ENCODE peak calls at places on chromosomes 6 and 20, in ten cellular contexts. G is thyroid gland, S is lower leg skin, M is heart left ventricle, D is stomach, Y is body of pancreas, U is spleen, O is adrenal gland, N is GM12891, Q is A549. P is an unnamed sample.
A peak's percentile ranks its signal among the peaks of the same experiment; 100 is the strongest.

GRCh38 chr20:977021-977420 is 25.1 kb downstream of the RSPO4 start:
- DNase-seq in G (peak; percentile 66), S (no peak), M (no peak), D (no peak), Y (no peak), U (no peak), O (no peak), N (no peak), Q (no peak), P (no peak)

GRCh38 chr20:53077373-53078205 is 105.4 kb downstream of the TSHZ2 start:
- DNase-seq in G (no peak), S (no peak), M (no peak), D (peak; percentile 33), Y (peak; percentile 42), U (no peak), O (peak; percentile 71), N (no peak), Q (no peak), P (no peak)

GRCh38 chr6:73248192-73248898 is 14.7 kb downstream of the KHDC1 start:
- DNase-seq in G (no peak), S (no peak), M (no peak), D (no peak), Y (no peak), U (no peak), O (no peak), N (no peak), Q (no peak), P (no peak)

GRCh38 chr6:41334482-41335023 is 855 bp upstream of the NCR2 start:
- DNase-seq in G (no peak), S (no peak), M (no peak), D (no peak), Y (no peak), U (no peak), O (no peak), N (no peak), Q (no peak), P (no peak)

GRCh38 chr6:39553811-39554802 is 171.1 kb downstream of the KIF6 start:
- DNase-seq in G (no peak), S (no peak), M (peak; percentile 25), D (no peak), Y (no peak), U (no peak), O (no peak), N (no peak), Q (no peak), P (no peak)

GRCh38 chr6:126909493-126909892 is 209.0 kb upstream of the RSPO3 start:
- DNase-seq in G (no peak), S (no peak), M (no peak), D (no peak), Y (no peak), U (no peak), O (no peak), N (no peak), Q (no peak), P (no peak)

GRCh38 chr20:53146201-53146891 is 174.2 kb downstream of the TSHZ2 start:
- DNase-seq in G (no peak), S (no peak), M (no peak), D (no peak), Y (no peak), U (no peak), O (no peak), N (no peak), Q (no peak), P (no peak)

GRCh38 chr6:74100719-74101287 is 404.8 kb downstream of the CD109 start:
- DNase-seq in G (no peak), S (no peak), M (no peak), D (no peak), Y (no peak), U (no peak), O (no peak), N (no peak), Q (no peak), P (no peak)

GRCh38 chr20:50588034-50588736 is 78.0 kb downstream of the PTPN1 start:
- DNase-seq in G (peak; percentile 76), S (no peak), M (peak; percentile 63), D (peak; percentile 78), Y (peak; percentile 73), U (peak; percentile 92), O (peak; percentile 76), N (peak; percentile 76), Q (peak; percentile 72), P (peak; percentile 81)

GRCh38 chr6:157954150-157955117 is 27.2 kb upstream of the SYNJ2 start:
- DNase-seq in G (peak; percentile 62), S (peak; percentile 78), M (no peak), D (peak; percentile 87), Y (peak; percentile 77), U (no peak), O (no peak), N (no peak), Q (no peak), P (no peak)

GRCh38 chr6:34020278-34020677 is 125.6 kb downstream of the GRM4 start:
- DNase-seq in G (no peak), S (no peak), M (no peak), D (no peak), Y (no peak), U (peak; percentile 46), O (no peak), N (no peak), Q (no peak), P (no peak)

GRCh38 chr6:91137286-91137685 is 550.4 kb upstream of the MAP3K7 start:
- DNase-seq in G (no peak), S (no peak), M (no peak), D (no peak), Y (no peak), U (no peak), O (no peak), N (no peak), Q (no peak), P (no peak)

GRCh38 chr20:25218109-25218486 is 22.6 kb downstream of the ENTPD6 start:
- DNase-seq in G (no peak), S (no peak), M (no peak), D (no peak), Y (no peak), U (no peak), O (no peak), N (no peak), Q (no peak), P (no peak)

GRCh38 chr6:159095561-159096095 is 50.8 kb upstream of the TAGAP start:
- DNase-seq in G (no peak), S (peak; percentile 26), M (no peak), D (no peak), Y (no peak), U (no peak), O (no peak), N (no peak), Q (no peak), P (no peak)

GRCh38 chr20:35463455-35464300 is 8.3 kb downstream of the CEP250 start:
- DNase-seq in G (peak; percentile 38), S (no peak), M (peak; percentile 44), D (peak; percentile 58), Y (peak; percentile 59), U (no peak), O (peak; percentile 67), N (peak; percentile 35), Q (peak; percentile 74), P (peak; percentile 47)
- TF ChIP-seq POLR2A in G (no peak), S (no peak), M (no peak), D (no peak), Y (no peak), U (no peak), O (no peak), N (no peak), Q (no peak), P (no peak)

GRCh38 chr6:43778976-43779863 is 9.2 kb downstream of the VEGFA start:
- DNase-seq in G (no peak), S (no peak), M (no peak), D (no peak), Y (no peak), U (no peak), O (peak; percentile 20), N (no peak), Q (no peak), P (no peak)
- TF ChIP-seq POLR2A in G (no peak), S (no peak), M (no peak), D (no peak), Y (no peak), U (no peak), O (no peak), N (no peak), Q (no peak), P (no peak)

GRCh38 chr20:49247792-49248191 is 28.6 kb downstream of the DDX27 start:
- DNase-seq in G (no peak), S (no peak), M (no peak), D (no peak), Y (no peak), U (no peak), O (no peak), N (no peak), Q (no peak), P (no peak)

GRCh38 chr20:49248879-49249665 is 28.8 kb downstream of the ZNFX1 start:
- DNase-seq in G (no peak), S (no peak), M (no peak), D (no peak), Y (no peak), U (no peak), O (no peak), N (no peak), Q (no peak), P (no peak)

GRCh38 chr20:49247169-49247734 is 28.0 kb downstream of the DDX27 start:
- DNase-seq in G (no peak), S (no peak), M (no peak), D (no peak), Y (no peak), U (no peak), O (no peak), N (no peak), Q (no peak), P (no peak)

GRCh38 chr20:49248301-49248700 is 29.1 kb downstream of the DDX27 start:
- DNase-seq in G (no peak), S (no peak), M (no peak), D (no peak), Y (no peak), U (no peak), O (no peak), N (no peak), Q (no peak), P (no peak)

DNA sequence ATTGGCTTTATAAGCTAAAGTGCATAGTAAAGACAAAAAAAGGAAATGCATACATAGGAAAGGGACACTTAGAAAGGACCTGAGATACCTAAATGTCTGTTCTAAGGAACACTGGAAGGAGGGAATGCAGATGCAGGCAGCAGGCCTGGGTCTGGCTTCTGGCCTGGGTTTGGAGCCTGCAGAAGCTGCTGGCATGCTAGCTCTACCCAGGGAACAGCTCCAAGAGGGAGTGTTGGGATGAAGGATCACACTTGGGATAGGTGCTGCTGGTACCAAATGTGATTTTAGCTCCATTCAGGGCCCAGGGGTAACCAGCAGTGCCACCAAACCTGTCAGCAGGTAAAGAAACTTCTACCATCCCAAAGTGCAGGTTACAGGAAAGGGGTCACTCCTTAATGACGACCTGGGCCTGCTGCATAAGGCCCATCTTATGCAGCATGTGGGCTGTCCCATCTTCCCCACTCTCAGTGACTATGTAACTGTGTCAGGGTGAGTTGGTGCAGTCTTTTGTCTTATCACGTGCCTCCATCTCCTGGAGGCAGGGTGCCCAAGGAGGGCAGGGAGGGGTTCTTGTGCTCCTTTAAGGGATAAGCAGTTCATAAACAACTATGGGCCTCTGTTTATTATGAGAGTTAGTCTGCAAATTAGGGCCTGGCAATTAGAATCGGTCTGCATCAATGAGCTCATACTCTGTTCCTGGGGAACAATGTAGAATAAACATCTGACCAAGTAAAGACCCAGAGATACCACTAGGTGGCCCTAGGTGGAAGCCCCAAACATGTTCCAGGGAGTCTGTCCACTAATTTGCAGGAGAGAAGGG is 26.9 kb downstream of the DDX27 start:
- DNase-seq in G (peak; percentile 21), S (no peak), M (peak; percentile 26), D (no peak), Y (no peak), U (no peak), O (no peak), N (peak; percentile 35), Q (peak; percentile 53), P (peak; percentile 40)
- TF ChIP-seq POLR2A in G (no peak), S (no peak), M (no peak), D (no peak), Y (no peak), U (no peak), O (no peak), N (peak; percentile 73), Q (no peak), P (no peak)

GRCh38 chr20:62133864-62134263 is 9.3 kb downstream of the PSMA7 start:
- DNase-seq in G (no peak), S (no peak), M (no peak), D (no peak), Y (no peak), U (no peak), O (no peak), N (peak; percentile 50), Q (no peak), P (no peak)
- TF ChIP-seq POLR2A in G (no peak), S (no peak), M (no peak), D (no peak), Y (no peak), U (no peak), O (no peak), N (no peak), Q (no peak), P (no peak)